ENCODE peak calls at places on chromosome 6, in seven cellular contexts. D is HCT116, Z is small intestine, H is Panc1, G is cardiac muscle cell, K is endothelial cell of umbilical vein, W is Peyer's patch. T is an unnamed sample. For H3K4me1, the result is how much of the 10 kb centered on the place peaks cover.

GRCh38 chr6:25193147-25193864 is 85.9 kb upstream of the CARMIL1 start:
- DNase-seq in K (peak), W (no peak), G (peak), Z (no peak), H (peak), D (peak), T (no peak)

GRCh38 chr6:6918216-6918983 is 189.4 kb upstream of the RREB1 start:
- DNase-seq in H (no peak), K (peak), Z (no peak), W (no peak), D (peak), G (peak), T (no peak)

GRCh38 chr6:134676307-134677281 is 273.3 kb downstream of the ALDH8A1 start:
- DNase-seq in W (no peak), Z (peak), H (no peak), G (peak), D (no peak), K (no peak), T (no peak)

GRCh38 chr6:52568320-52568719 is 8.5 kb downstream of the TRAM2 start:
- DNase-seq in G (no peak), W (no peak), Z (no peak), D (no peak), K (peak), H (no peak), T (no peak)

GRCh38 chr6:124699038-124699437 is 263.2 kb upstream of the RNF217 start:
- DNase-seq in G (no peak), K (no peak), Z (no peak), D (no peak), H (no peak), W (no peak), T (no peak)

GRCh38 chr6:96002912-96003311 is 12.9 kb upstream of the FUT9 start:
- DNase-seq in H (no peak), W (no peak), K (no peak), Z (no peak), D (no peak), G (no peak), T (no peak)

GRCh38 chr6:167569041-167569805 is 244.3 kb downstream of the TTLL2 start:
- DNase-seq in H (no peak), D (no peak), Z (no peak), K (no peak), W (no peak), G (no peak), T (no peak)

GRCh38 chr6:89506716-89507597 is 74.0 kb downstream of the ANKRD6 start:
- DNase-seq in Z (no peak), K (no peak), D (no peak), W (no peak), G (no peak), H (no peak), T (no peak)

GRCh38 chr6:33578588-33579011 is 1.5 kb downstream of the BAK1 start:
- DNase-seq in H (no peak), G (no peak), W (peak), K (no peak), Z (peak), D (no peak), T (no peak)

GRCh38 chr6:110430236-110430635 is 14.9 kb upstream of the DDO start:
- DNase-seq in H (no peak), Z (no peak), W (no peak), D (no peak), K (no peak), G (no peak), T (no peak)

GRCh38 chr6:35258858-35259193 is 709 bp upstream of the ZNF76 start:
- DNase-seq in W (peak), D (peak), H (no peak), G (peak), K (no peak), Z (no peak), T (no peak)

GRCh38 chr6:37940074-37940847 is 120.7 kb downstream of the ZFAND3 start:
- DNase-seq in G (peak), D (no peak), W (no peak), K (peak), Z (no peak), H (no peak), T (no peak)

GRCh38 chr6:41736800-41737555 is 1.6 kb upstream of the TFEB start:
- DNase-seq in D (no peak), G (no peak), Z (no peak), W (no peak), H (no peak), K (no peak), T (no peak)

GRCh38 chr6:41733707-41734665 is 1.4 kb downstream of the TFEB start:
- DNase-seq in W (peak), K (peak), Z (peak), G (peak), D (peak), H (no peak), T (peak)

GRCh38 chr6:41736207-41736710 is 851 bp upstream of the TFEB start:
- DNase-seq in Z (no peak), K (peak), H (no peak), W (no peak), G (peak), D (no peak), T (no peak)

GRCh38 chr6:41734666-41735426 is 562 bp downstream of the TFEB start:
- DNase-seq in W (peak), Z (peak), G (peak), K (peak), H (no peak), D (peak), T (peak)

DNA sequence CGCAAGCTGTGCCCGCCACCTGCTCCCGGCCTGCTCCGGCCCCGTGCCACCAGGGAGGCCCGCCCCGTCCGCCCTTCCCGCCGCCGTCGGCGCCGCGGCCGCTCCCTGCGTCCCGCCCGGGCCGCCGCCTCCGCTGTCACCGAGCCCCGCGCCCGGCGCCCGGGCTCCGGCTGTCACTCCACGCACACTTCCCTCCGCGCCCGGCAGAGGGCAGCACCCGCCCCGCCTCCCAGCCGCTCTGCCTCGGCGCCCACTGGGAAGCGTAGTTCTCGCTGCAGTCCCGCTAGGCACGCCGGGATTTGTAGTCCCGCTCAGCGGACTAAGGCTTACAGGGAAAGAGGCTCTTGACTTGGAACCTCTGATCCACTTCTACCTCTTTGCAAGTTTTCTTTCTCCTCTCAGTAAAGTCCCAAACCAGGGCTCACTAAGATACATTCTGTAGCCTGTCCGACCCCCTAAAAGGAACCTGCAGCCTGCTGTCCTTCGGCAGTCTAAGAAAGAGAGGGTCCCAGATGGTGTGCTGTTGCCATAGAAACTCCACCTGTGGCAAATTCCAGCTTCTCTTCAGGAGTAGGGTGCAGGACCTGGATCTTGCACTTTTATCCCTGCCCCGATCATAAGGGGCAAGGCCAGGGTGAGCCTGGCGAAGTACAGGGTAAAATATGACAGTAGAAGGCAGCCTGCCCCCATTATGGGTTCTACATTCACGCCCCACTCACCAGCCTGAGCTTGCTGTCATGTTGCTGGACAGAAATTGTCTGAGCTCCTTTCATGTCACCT is at the start of gene TFEB:
- DNase-seq in D (peak), G (peak), H (peak), K (peak), Z (peak), W (peak), T (peak)
- H3K27ac ChIP-seq in D (peak), G (peak), H (no peak), K (no peak), Z (peak), W (peak), T (peak)

DNA sequence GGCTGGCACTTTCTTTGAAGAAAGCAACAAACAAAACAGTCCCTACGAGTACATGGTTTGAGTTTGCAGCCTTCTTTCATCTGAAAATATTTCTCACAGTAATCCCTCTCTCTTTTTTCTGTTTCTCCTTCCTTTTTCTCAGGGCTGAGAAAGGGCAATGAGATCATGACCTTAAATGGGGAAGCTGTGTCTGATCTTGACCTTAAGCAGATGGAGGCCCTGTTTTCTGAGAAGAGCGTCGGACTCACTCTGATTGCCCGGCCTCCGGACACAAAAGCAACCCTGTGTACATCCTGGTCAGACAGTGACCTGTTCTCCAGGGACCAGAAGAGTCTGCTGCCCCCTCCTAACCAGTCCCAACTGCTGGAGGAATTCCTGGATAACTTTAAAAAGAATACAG is 80.7 kb upstream of the CLDN20 start:
- DNase-seq in K (peak), W (no peak), Z (no peak), H (no peak), D (no peak), G (no peak), T (no peak)
- H3K4me1 ChIP-seq in K (under half), W (under half), Z (under half), H (under half), D (under half), G (under half), T (under half)

GRCh38 chr6:158770533-158770932 is 48.6 kb downstream of the EZR start:
- DNase-seq in G (no peak), Z (no peak), W (no peak), K (no peak), H (no peak), D (no peak), T (no peak)

GRCh38 chr6:158768396-158768795 is 50.8 kb downstream of the EZR start:
- DNase-seq in H (no peak), W (no peak), K (no peak), G (no peak), D (no peak), Z (no peak), T (no peak)

GRCh38 chr6:158769696-158770446 is 49.3 kb downstream of the EZR start:
- DNase-seq in K (no peak), G (peak), Z (no peak), H (no peak), D (no peak), W (no peak), T (no peak)

GRCh38 chr6:158767714-158768113 is 51.5 kb downstream of the EZR start:
- DNase-seq in K (no peak), D (no peak), W (no peak), G (no peak), H (no peak), Z (no peak), T (peak)

GRCh38 chr6:158769228-158769627 is 49.9 kb downstream of the EZR start:
- DNase-seq in Z (no peak), G (no peak), K (no peak), W (no peak), D (no peak), H (no peak), T (no peak)
- H3K27ac ChIP-seq in Z (no peak), G (peak), K (no peak), W (no peak), D (peak), H (no peak), T (no peak)

DNA sequence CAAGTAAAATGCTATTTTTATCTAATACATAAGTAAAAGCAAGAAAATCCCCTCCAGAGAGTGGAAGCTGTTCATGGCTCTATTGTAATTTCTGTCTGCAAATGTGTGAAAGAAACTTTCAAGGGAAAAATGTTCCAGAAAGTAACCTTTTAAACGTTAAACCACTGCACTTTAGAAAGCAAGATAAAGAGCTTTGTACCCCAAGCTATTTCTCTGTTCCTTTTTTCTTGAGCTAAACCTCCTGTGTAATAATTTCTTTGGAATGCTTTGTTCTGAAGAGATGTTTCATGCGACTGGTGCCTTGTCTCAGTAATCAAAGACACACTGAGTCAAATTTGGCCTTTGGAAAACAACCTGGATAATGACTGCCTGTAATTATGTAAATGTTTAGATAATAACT is 38.3 kb downstream of the MYLIP start:
- DNase-seq in H (no peak), Z (no peak), K (no peak), W (no peak), D (no peak), G (no peak), T (no peak)
- H3K4me1 ChIP-seq in H (under half), Z (under half), K (under half), W (under half), D (under half), G (under half), T (under half)

DNA sequence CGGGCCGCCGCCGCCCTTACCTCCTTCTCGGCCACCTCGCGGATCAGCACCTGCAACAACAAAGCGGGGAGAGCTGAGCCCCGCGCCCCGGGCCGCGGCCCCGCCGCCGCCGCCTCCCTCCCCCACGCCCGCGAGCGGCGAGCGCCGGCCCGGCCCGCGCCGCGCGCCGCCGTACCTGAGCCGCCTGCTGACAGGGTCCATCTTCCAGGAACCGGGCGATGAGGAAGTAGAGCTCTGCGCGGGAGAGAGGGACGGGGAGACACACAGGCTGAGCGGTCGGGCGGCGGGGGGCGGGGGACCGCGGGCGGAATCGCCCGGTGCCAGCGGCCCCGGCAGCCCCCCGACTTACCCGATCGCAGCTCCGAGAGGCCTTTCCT is 386 bp downstream of the PHIP start:
- DNase-seq in W (no peak), G (no peak), D (no peak), K (no peak), H (no peak), Z (no peak), T (no peak)
- H3K27ac ChIP-seq in W (peak), G (peak), D (peak), K (peak), H (peak), Z (peak), T (peak)

GRCh38 chr6:43876602-43877001 is 106.6 kb downstream of the VEGFA start:
- DNase-seq in D (no peak), G (no peak), Z (no peak), H (no peak), K (no peak), W (no peak), T (no peak)

GRCh38 chr6:43878127-43878634 is 108.2 kb downstream of the VEGFA start:
- DNase-seq in G (no peak), D (no peak), K (no peak), H (no peak), W (no peak), Z (no peak), T (no peak)

GRCh38 chr6:43877021-43877420 is 107.0 kb downstream of the VEGFA start:
- DNase-seq in Z (no peak), D (no peak), G (no peak), K (no peak), H (no peak), W (no peak), T (no peak)

GRCh38 chr6:43878823-43879495 is 108.9 kb downstream of the VEGFA start:
- DNase-seq in W (no peak), D (no peak), H (no peak), G (peak), Z (no peak), K (no peak), T (no peak)

GRCh38 chr6:43877463-43878126 is 107.6 kb downstream of the VEGFA start:
- DNase-seq in G (no peak), W (no peak), H (no peak), D (no peak), Z (no peak), K (no peak), T (no peak)
- H3K4me1 ChIP-seq in G (under half), W (under half), H (under half), D (under half), Z (under half), K (under half), T (under half)

DNA sequence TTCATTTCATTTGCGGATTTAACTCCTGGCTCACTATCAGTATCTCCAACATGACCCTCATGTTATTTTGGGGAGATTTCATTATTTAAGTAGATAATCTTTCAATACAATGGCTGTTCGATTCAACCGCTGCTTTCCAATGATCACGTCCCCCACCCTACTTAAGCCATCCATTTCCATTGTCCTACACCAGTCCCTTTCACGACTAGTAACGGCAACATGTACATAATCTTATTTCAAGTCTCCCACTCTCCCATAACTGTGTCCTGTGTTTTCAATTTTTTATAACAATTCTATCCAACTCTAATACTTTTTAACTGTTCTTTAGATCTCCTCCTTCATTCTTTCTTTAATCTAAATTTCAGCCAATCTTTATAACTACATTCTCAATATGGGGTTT is 890.8 kb upstream of the MAP3K7 start:
- DNase-seq in G (no peak), D (no peak), W (no peak), Z (no peak), H (no peak), K (no peak), T (no peak)
- H3K27ac ChIP-seq in G (no peak), D (no peak), W (no peak), Z (no peak), H (no peak), K (no peak), T (no peak)

GRCh38 chr6:39452306-39452705 is 129.8 kb upstream of the KCNK16 start:
- DNase-seq in D (no peak), Z (no peak), K (no peak), W (no peak), H (no peak), G (peak), T (no peak)
- H3K4me1 ChIP-seq in D (under half), Z (under half), K (under half), W (under half), H (under half), G (under half), T (under half)

T was measured in upper lobe of right lung.